ENCODE peak calls at places on chromosomes 5 and 9, in eight cellular contexts. One of them, this sample, is unnamed.

GRCh38 chr5:75734913-75735789 is 17.9 kb upstream of the POC5 start:
- DNase-seq in NCI-H1092: no peak
- DNase-seq in OCI-LY7: peak; percentile 10
- DNase-seq in NCI-H460: peak; percentile 46
- DNase-seq in posterior cingulate gyrus: peak; percentile 95
- DNase-seq in WERI-Rb-1: peak; percentile 57
- DNase-seq in GM10248: peak; percentile 36
- DNase-seq in stimulated activated CD8-positive, alpha-beta memory T cell treated with anti-CD3 and anti-CD28 coated beads, Interleukin-4, amount 100 ng/mL, for 1 hour: no peak
- DNase-seq in this sample: no peak

GRCh38 chr5:142202282-142202681 is 93.7 kb downstream of the NDFIP1 start:
- DNase-seq in NCI-H1092: no peak
- DNase-seq in OCI-LY7: no peak
- DNase-seq in NCI-H460: no peak
- DNase-seq in posterior cingulate gyrus: no peak
- DNase-seq in WERI-Rb-1: no peak
- DNase-seq in GM10248: no peak
- DNase-seq in stimulated activated CD8-positive, alpha-beta memory T cell treated with anti-CD3 and anti-CD28 coated beads, Interleukin-4, amount 100 ng/mL, for 1 hour: no peak
- DNase-seq in this sample: no peak

GRCh38 chr9:110115868-110116542 is 92.0 kb downstream of the C9orf152 start:
- DNase-seq in NCI-H1092: no peak
- DNase-seq in OCI-LY7: no peak
- DNase-seq in NCI-H460: peak; percentile 24
- DNase-seq in posterior cingulate gyrus: no peak
- DNase-seq in WERI-Rb-1: no peak
- DNase-seq in GM10248: no peak
- DNase-seq in stimulated activated CD8-positive, alpha-beta memory T cell treated with anti-CD3 and anti-CD28 coated beads, Interleukin-4, amount 100 ng/mL, for 1 hour: no peak
- DNase-seq in this sample: no peak

GRCh38 chr5:177982072-177982727 is 13.8 kb downstream of the PROP1 start:
- DNase-seq in NCI-H1092: no peak
- DNase-seq in OCI-LY7: peak; percentile 65
- DNase-seq in NCI-H460: no peak
- DNase-seq in posterior cingulate gyrus: peak; percentile 73
- DNase-seq in WERI-Rb-1: peak; percentile 15
- DNase-seq in GM10248: no peak
- DNase-seq in stimulated activated CD8-positive, alpha-beta memory T cell treated with anti-CD3 and anti-CD28 coated beads, Interleukin-4, amount 100 ng/mL, for 1 hour: no peak
- DNase-seq in this sample: no peak

GRCh38 chr5:140302786-140303639 is at the start of gene PFDN1:
- DNase-seq in NCI-H1092: peak; percentile 90
- DNase-seq in OCI-LY7: peak; percentile 98
- DNase-seq in NCI-H460: peak; percentile 95
- DNase-seq in posterior cingulate gyrus: peak; percentile 98
- DNase-seq in WERI-Rb-1: peak; percentile 95
- DNase-seq in GM10248: peak; percentile 97
- DNase-seq in stimulated activated CD8-positive, alpha-beta memory T cell treated with anti-CD3 and anti-CD28 coated beads, Interleukin-4, amount 100 ng/mL, for 1 hour: peak; percentile 84
- DNase-seq in this sample: peak; percentile 75

GRCh38 chr5:163508753-163509152 is 3.3 kb downstream of the MAT2B start:
- DNase-seq in NCI-H1092: no peak
- DNase-seq in OCI-LY7: no peak
- DNase-seq in NCI-H460: no peak
- DNase-seq in posterior cingulate gyrus: no peak
- DNase-seq in WERI-Rb-1: no peak
- DNase-seq in GM10248: no peak
- DNase-seq in stimulated activated CD8-positive, alpha-beta memory T cell treated with anti-CD3 and anti-CD28 coated beads, Interleukin-4, amount 100 ng/mL, for 1 hour: no peak
- DNase-seq in this sample: no peak

GRCh38 chr9:73011346-73011745 is 58.5 kb upstream of the ALDH1A1 start:
- DNase-seq in NCI-H1092: no peak
- DNase-seq in OCI-LY7: no peak
- DNase-seq in NCI-H460: no peak
- DNase-seq in posterior cingulate gyrus: no peak
- DNase-seq in WERI-Rb-1: no peak
- DNase-seq in GM10248: no peak
- DNase-seq in stimulated activated CD8-positive, alpha-beta memory T cell treated with anti-CD3 and anti-CD28 coated beads, Interleukin-4, amount 100 ng/mL, for 1 hour: no peak
- DNase-seq in this sample: no peak

GRCh38 chr9:97900738-97901565 is 21.3 kb downstream of the TRMO start:
- DNase-seq in NCI-H1092: no peak
- DNase-seq in OCI-LY7: peak; percentile 48
- DNase-seq in NCI-H460: peak; percentile 46
- DNase-seq in posterior cingulate gyrus: no peak
- DNase-seq in WERI-Rb-1: peak; percentile 37
- DNase-seq in GM10248: peak; percentile 54
- DNase-seq in stimulated activated CD8-positive, alpha-beta memory T cell treated with anti-CD3 and anti-CD28 coated beads, Interleukin-4, amount 100 ng/mL, for 1 hour: no peak
- DNase-seq in this sample: no peak

GRCh38 chr5:74212336-74212735 is 428.2 kb downstream of the ENC1 start:
- DNase-seq in NCI-H1092: no peak
- DNase-seq in OCI-LY7: peak; percentile 35
- DNase-seq in NCI-H460: peak; percentile 6
- DNase-seq in posterior cingulate gyrus: no peak
- DNase-seq in WERI-Rb-1: peak; percentile 63
- DNase-seq in GM10248: peak; percentile 15
- DNase-seq in stimulated activated CD8-positive, alpha-beta memory T cell treated with anti-CD3 and anti-CD28 coated beads, Interleukin-4, amount 100 ng/mL, for 1 hour: no peak
- DNase-seq in this sample: no peak

GRCh38 chr9:132977626-132978450 is 656 bp upstream of the GFI1B start:
- DNase-seq in NCI-H1092: no peak
- DNase-seq in OCI-LY7: peak; percentile 82
- DNase-seq in NCI-H460: peak; percentile 58
- DNase-seq in posterior cingulate gyrus: peak; percentile 93
- DNase-seq in WERI-Rb-1: peak; percentile 91
- DNase-seq in GM10248: peak; percentile 83
- DNase-seq in stimulated activated CD8-positive, alpha-beta memory T cell treated with anti-CD3 and anti-CD28 coated beads, Interleukin-4, amount 100 ng/mL, for 1 hour: peak; percentile 46
- DNase-seq in this sample: no peak

GRCh38 chr5:32047056-32047455 is 127.1 kb downstream of the GOLPH3 start:
- DNase-seq in NCI-H1092: no peak
- DNase-seq in OCI-LY7: no peak
- DNase-seq in NCI-H460: no peak
- DNase-seq in posterior cingulate gyrus: no peak
- DNase-seq in WERI-Rb-1: no peak
- DNase-seq in GM10248: no peak
- DNase-seq in stimulated activated CD8-positive, alpha-beta memory T cell treated with anti-CD3 and anti-CD28 coated beads, Interleukin-4, amount 100 ng/mL, for 1 hour: no peak
- DNase-seq in this sample: no peak

GRCh38 chr5:174723979-174724483 is 351 bp upstream of the MSX2 start:
- DNase-seq in NCI-H1092: no peak
- DNase-seq in OCI-LY7: no peak
- DNase-seq in NCI-H460: peak; percentile 33
- DNase-seq in posterior cingulate gyrus: no peak
- DNase-seq in WERI-Rb-1: no peak
- DNase-seq in GM10248: no peak
- DNase-seq in stimulated activated CD8-positive, alpha-beta memory T cell treated with anti-CD3 and anti-CD28 coated beads, Interleukin-4, amount 100 ng/mL, for 1 hour: no peak
- DNase-seq in this sample: no peak

GRCh38 chr5:109340351-109340750 is 69.4 kb downstream of the PJA2 start:
- DNase-seq in NCI-H1092: no peak
- DNase-seq in OCI-LY7: no peak
- DNase-seq in NCI-H460: no peak
- DNase-seq in posterior cingulate gyrus: no peak
- DNase-seq in WERI-Rb-1: no peak
- DNase-seq in GM10248: no peak
- DNase-seq in stimulated activated CD8-positive, alpha-beta memory T cell treated with anti-CD3 and anti-CD28 coated beads, Interleukin-4, amount 100 ng/mL, for 1 hour: no peak
- DNase-seq in this sample: no peak

GRCh38 chr5:109992264-109992915 is 302.7 kb downstream of the MAN2A1 start:
- DNase-seq in NCI-H1092: no peak
- DNase-seq in OCI-LY7: no peak
- DNase-seq in NCI-H460: no peak
- DNase-seq in posterior cingulate gyrus: peak; percentile 53
- DNase-seq in WERI-Rb-1: no peak
- DNase-seq in GM10248: no peak
- DNase-seq in stimulated activated CD8-positive, alpha-beta memory T cell treated with anti-CD3 and anti-CD28 coated beads, Interleukin-4, amount 100 ng/mL, for 1 hour: no peak
- DNase-seq in this sample: no peak

GRCh38 chr5:41925555-41925946 is 470 bp downstream of the FBXO4 start:
- DNase-seq in NCI-H1092: peak; percentile 22
- DNase-seq in OCI-LY7: no peak
- DNase-seq in NCI-H460: peak; percentile 26
- DNase-seq in posterior cingulate gyrus: no peak
- DNase-seq in WERI-Rb-1: peak; percentile 16
- DNase-seq in GM10248: peak; percentile 29
- DNase-seq in stimulated activated CD8-positive, alpha-beta memory T cell treated with anti-CD3 and anti-CD28 coated beads, Interleukin-4, amount 100 ng/mL, for 1 hour: no peak
- DNase-seq in this sample: no peak

This sample was measured in epithelial cell of proximal tubule.